ENCODE peak calls at places on chromosomes 6 and 20, in ten cellular contexts. G is NB4, W is A549, L is uterus, T is right lobe of liver, K is transverse colon, X is ovary, I is endothelial cell of umbilical vein, D is H1, J is prostate gland. V is an unnamed sample.

GRCh38 chr20:13302647-13303425 is 81.8 kb downstream of the ISM1 start:
- DNase-seq in D (no peak), L (no peak), J (no peak), T (peak), X (no peak), K (peak), I (peak), W (peak), G (peak), V (no peak)

GRCh38 chr6:75334266-75335040 is 49.9 kb upstream of the TMEM30A start:
- DNase-seq in L (no peak), G (peak), T (no peak), X (no peak), W (peak), D (peak), K (no peak), J (no peak), I (peak), V (no peak)

GRCh38 chr6:18693923-18694322 is 306.8 kb downstream of the RNF144B start:
- DNase-seq in L (no peak), K (no peak), W (no peak), J (no peak), I (no peak), G (no peak), D (no peak), T (no peak), X (no peak), V (no peak)

GRCh38 chr6:82270791-82271392 is 23.3 kb upstream of the IBTK start:
- DNase-seq in W (peak), G (peak), X (no peak), I (peak), D (no peak), L (no peak), K (no peak), J (no peak), T (no peak), V (no peak)

GRCh38 chr6:50239853-50240252 is 190.1 kb upstream of the DEFB112 start:
- DNase-seq in K (no peak), G (no peak), X (no peak), W (no peak), D (no peak), I (no peak), L (no peak), T (no peak), J (no peak), V (no peak)

GRCh38 chr6:151044465-151045441 is 179.3 kb downstream of the MTHFD1L start:
- DNase-seq in T (peak), L (peak), G (no peak), J (peak), X (peak), K (peak), I (peak), D (no peak), W (peak), V (no peak)

GRCh38 chr6:80566361-80566760 is 459.9 kb downstream of the BCKDHB start:
- DNase-seq in X (no peak), D (no peak), L (no peak), K (no peak), I (no peak), W (no peak), T (no peak), J (no peak), G (no peak), V (no peak)

GRCh38 chr6:85464722-85465150 is 14.9 kb downstream of the NT5E start:
- DNase-seq in K (no peak), D (no peak), L (no peak), I (peak), J (no peak), T (no peak), X (no peak), G (peak), W (peak), V (no peak)

GRCh38 chr20:13786143-13786828 is 1.5 kb downstream of the NDUFAF5 start:
- DNase-seq in K (no peak), D (no peak), L (no peak), X (no peak), I (no peak), T (no peak), G (peak), W (no peak), J (no peak), V (no peak)

DNA sequence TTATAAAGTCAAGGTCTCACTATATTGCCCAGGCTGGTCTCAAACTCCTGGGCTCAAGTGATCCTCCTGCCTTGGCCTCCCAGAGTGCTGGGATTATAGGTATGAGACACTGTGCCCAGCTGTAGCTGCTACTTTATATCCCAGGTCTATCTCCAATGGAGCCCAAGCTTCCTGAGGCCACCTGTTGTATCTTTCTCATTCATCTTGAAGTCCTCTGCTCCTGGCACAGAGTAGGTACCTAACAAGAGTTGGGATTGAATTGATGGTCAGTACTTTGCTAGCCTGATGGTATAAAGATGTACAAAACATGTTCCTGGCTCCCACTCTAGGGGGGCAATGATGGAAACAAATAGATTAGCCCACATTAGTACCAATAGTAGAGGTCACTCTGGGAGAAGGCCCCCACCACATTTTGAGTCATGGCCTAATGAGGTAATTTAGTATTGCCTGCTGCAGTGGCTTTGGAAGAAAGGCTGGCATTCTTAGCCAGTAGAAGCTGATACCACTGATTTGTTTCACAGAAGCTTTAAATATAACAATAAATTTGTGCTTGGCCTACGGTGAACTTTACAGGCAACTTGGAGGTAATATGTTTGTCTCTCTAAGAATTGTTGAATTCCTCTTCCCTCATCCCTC is 5.4 kb downstream of the PTPN1 start:
- DNase-seq in D (no peak), J (no peak), T (no peak), G (no peak), I (no peak), L (no peak), W (no peak), X (no peak), K (no peak), V (no peak)
- TF ChIP-seq POLR2A in D (no peak), J (no peak), T (no peak), G (no peak), I (no peak), L (no peak), W (no peak), X (no peak), K (no peak), V (no peak)

GRCh38 chr6:14399635-14400034 is 282.1 kb downstream of the CD83 start:
- DNase-seq in I (no peak), W (no peak), L (no peak), X (no peak), J (no peak), K (no peak), T (no peak), D (no peak), G (no peak), V (no peak)
- TF ChIP-seq POLR2A in I (no peak), W (no peak), L (no peak), X (no peak), J (no peak), K (no peak), T (no peak), D (no peak), G (no peak), V (no peak)

DNA sequence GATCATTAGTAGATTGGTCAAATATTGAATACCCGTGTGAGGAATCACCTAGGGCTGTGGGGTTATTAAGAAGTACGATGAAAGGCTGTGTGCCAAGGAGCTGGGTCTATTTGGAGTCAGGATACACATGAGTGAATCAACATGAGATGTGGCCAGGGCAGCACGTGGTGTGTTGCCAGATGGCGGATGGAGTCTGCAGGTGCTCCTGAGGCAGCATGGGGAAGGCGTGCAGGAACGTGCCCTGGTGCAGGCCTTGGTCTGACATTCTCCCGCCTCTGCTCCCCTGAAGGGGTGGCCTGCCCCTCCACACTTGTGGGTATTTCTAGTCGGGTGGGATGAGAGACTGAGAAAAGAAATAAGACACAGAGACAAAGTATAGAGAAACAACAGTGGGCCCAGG is 39.0 kb upstream of the SLC22A1 start:
- DNase-seq in X (no peak), L (no peak), W (no peak), D (no peak), G (no peak), T (no peak), J (no peak), I (no peak), K (no peak), V (no peak)
- TF ChIP-seq POLR2A in X (no peak), L (no peak), W (no peak), D (no peak), G (no peak), T (no peak), J (no peak), I (no peak), K (no peak), V (no peak)

GRCh38 chr6:100464910-100465700 is at the start of gene SIM1:
- DNase-seq in K (peak), L (no peak), J (no peak), I (peak), G (peak), D (peak), W (no peak), T (no peak), X (no peak), V (peak)
- TF ChIP-seq POLR2A in K (no peak), L (no peak), J (no peak), I (no peak), G (no peak), D (no peak), W (no peak), T (no peak), X (no peak), V (no peak)